ENCODE peak calls at places on chromosome 6, in four cellular contexts. W is A549, C is right cardiac atrium, Z is psoas muscle. R is an unnamed sample.

GRCh38 chr6:53250761-53251672 is 97.7 kb downstream of the ELOVL5 start:
- DNase-seq in W (no peak), C (no peak), Z (no peak), R (no peak)

GRCh38 chr6:136123464-136123863 is 126.6 kb downstream of the MTFR2 start:
- DNase-seq in W (no peak), C (no peak), Z (no peak), R (no peak)

GRCh38 chr6:151430886-151431285 is 21.0 kb downstream of the RMND1 start:
- DNase-seq in W (no peak), C (no peak), Z (no peak), R (no peak)

GRCh38 chr6:169445661-169446581 is 192.3 kb upstream of the THBS2 start:
- DNase-seq in W (no peak), C (peak; percentile 51), Z (no peak), R (no peak)

GRCh38 chr6:15363523-15364400 is 117.9 kb downstream of the JARID2 start:
- DNase-seq in W (no peak), C (no peak), Z (no peak), R (no peak)

GRCh38 chr6:137451926-137452325 is 42.3 kb downstream of the OLIG3 start:
- DNase-seq in W (no peak), C (no peak), Z (no peak), R (peak; percentile 36)

GRCh38 chr6:151502499-151502898 is 8.7 kb downstream of the CCDC170 start:
- DNase-seq in W (no peak), C (no peak), Z (no peak), R (no peak)

GRCh38 chr6:82908661-82909060 is 157.0 kb downstream of the UBE3D start:
- DNase-seq in W (no peak), C (no peak), Z (no peak), R (no peak)

GRCh38 chr6:46325561-46326525 is 155.1 kb upstream of the ENPP5 start:
- DNase-seq in W (no peak), C (peak; percentile 60), Z (no peak), R (no peak)

GRCh38 chr6:30722280-30723112 is 2.3 kb downstream of the TUBB start:
- DNase-seq in W (peak; percentile 73), C (peak; percentile 92), Z (peak; percentile 81), R (peak; percentile 81)

GRCh38 chr6:135397172-135397952 is 100.2 kb downstream of the AHI1 start:
- DNase-seq in W (no peak), C (no peak), Z (no peak), R (no peak)

GRCh38 chr6:90412538-90413369 is 116.1 kb upstream of the BACH2 start:
- DNase-seq in W (no peak), C (no peak), Z (no peak), R (no peak)

GRCh38 chr6:148891027-148891783 is 144.4 kb downstream of the UST start:
- DNase-seq in W (no peak), C (no peak), Z (no peak), R (no peak)

GRCh38 chr6:10402648-10403311 is 12.1 kb downstream of the TFAP2A start:
- DNase-seq in W (no peak), C (no peak), Z (no peak), R (no peak)

GRCh38 chr6:10406556-10406955 is 8.3 kb downstream of the TFAP2A start:
- DNase-seq in W (no peak), C (no peak), Z (no peak), R (peak; percentile 78)

GRCh38 chr6:10404107-10404798 is 10.6 kb downstream of the TFAP2A start:
- DNase-seq in W (peak; percentile 98), C (peak; percentile 95), Z (peak; percentile 87), R (peak; percentile 95)

GRCh38 chr6:10403385-10404106 is 11.3 kb downstream of the TFAP2A start:
- DNase-seq in W (peak; percentile 87), C (no peak), Z (no peak), R (no peak)

DNA sequence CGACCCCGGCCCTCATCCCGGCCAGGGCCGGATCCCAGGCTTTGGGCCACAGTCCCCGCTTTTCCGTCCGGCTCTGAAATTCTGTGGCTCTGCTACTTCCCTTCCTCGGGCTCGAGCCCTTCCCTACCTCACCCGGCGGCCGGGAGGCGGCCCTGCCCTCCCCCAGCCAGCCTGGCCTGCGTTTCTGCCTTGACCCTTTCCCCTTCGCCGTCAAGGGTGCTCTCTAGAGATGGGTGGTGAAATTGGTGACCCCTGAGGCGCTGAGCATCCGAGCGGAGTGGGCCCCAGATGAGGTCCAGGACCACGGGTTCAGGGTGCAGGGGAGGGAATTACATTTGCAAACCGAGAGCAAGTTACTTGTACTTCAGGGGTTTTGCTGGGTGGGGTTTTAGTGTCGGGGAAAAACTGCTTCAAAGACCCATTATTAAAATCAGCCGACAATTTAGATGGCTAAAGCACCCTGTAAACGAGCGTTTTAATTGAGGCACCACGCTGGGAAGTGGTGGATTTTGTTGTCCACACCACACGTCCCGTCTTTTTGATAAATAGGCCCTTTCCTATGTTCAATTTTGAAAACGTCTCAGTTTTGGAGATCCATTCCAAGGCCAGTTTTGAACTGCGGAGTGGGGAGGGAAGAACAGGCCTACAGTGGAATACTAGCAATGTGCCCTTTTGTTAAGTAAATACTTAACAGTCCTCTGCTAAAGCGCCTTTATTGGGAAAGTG is 9.9 kb downstream of the TFAP2A start:
- DNase-seq in W (no peak), C (no peak), Z (no peak), R (no peak)
- H3K4me1 ChIP-seq in W (peaks cover 54% of the 10 kb centered on the region), C (peaks cover 4% of the 10 kb centered on the region), Z (peaks cover 10% of the 10 kb centered on the region), R (peaks cover 67% of the 10 kb centered on the region)

GRCh38 chr6:158703121-158703839 is 53.4 kb downstream of the SYTL3 start:
- DNase-seq in W (no peak), C (peak; percentile 79), Z (peak; percentile 69), R (no peak)

GRCh38 chr6:158698876-158699440 is 49.1 kb downstream of the SYTL3 start:
- DNase-seq in W (no peak), C (no peak), Z (no peak), R (no peak)

GRCh38 chr6:158694913-158695312 is 45.1 kb downstream of the SYTL3 start:
- DNase-seq in W (no peak), C (no peak), Z (no peak), R (peak; percentile 21)

DNA sequence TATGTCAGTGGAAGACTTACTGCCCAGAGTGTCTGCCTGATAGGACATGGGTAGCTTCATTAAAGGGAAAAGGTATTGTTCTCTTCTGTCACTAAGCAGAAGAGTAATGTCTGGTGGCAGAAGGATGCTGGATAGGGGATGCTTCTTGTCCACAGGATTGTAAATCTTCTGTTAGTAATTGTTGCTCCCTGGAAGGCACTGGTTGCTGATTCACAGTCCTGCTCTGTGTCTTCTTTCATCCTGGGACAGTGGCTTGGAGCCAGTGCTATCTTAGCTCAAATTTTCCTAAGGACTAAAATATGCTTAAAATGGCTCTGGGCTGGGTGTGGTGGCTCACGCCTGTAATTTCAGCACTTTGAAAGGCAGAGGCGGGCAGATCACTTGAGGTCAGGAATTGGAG is 47.9 kb downstream of the SYTL3 start:
- DNase-seq in W (no peak), C (no peak), Z (no peak), R (no peak)
- H3K9me3 ChIP-seq in W (no peaks in the 10 kb centered on the region), C (no peaks in the 10 kb centered on the region), Z (no peaks in the 10 kb centered on the region), R (no peaks in the 10 kb centered on the region)

GRCh38 chr6:105808571-105808970 is 277.6 kb upstream of the PRDM1 start:
- DNase-seq in W (no peak), C (no peak), Z (no peak), R (no peak)

GRCh38 chr6:105805581-105806023 is 280.5 kb upstream of the PRDM1 start:
- DNase-seq in W (no peak), C (no peak), Z (no peak), R (no peak)

GRCh38 chr6:105804436-105804835 is 281.7 kb upstream of the PRDM1 start:
- DNase-seq in W (no peak), C (no peak), Z (no peak), R (no peak)

GRCh38 chr6:105807905-105808304 is 278.2 kb upstream of the PRDM1 start:
- DNase-seq in W (no peak), C (no peak), Z (no peak), R (no peak)

GRCh38 chr6:105806486-105806920 is 279.6 kb upstream of the PRDM1 start:
- DNase-seq in W (peak; percentile 79), C (no peak), Z (no peak), R (no peak)
- H3K4me1 ChIP-seq in W (peaks cover 40% of the 10 kb centered on the region), C (peaks cover 4% of the 10 kb centered on the region), Z (peaks cover 12% of the 10 kb centered on the region), R (peaks cover 19% of the 10 kb centered on the region)

DNA sequence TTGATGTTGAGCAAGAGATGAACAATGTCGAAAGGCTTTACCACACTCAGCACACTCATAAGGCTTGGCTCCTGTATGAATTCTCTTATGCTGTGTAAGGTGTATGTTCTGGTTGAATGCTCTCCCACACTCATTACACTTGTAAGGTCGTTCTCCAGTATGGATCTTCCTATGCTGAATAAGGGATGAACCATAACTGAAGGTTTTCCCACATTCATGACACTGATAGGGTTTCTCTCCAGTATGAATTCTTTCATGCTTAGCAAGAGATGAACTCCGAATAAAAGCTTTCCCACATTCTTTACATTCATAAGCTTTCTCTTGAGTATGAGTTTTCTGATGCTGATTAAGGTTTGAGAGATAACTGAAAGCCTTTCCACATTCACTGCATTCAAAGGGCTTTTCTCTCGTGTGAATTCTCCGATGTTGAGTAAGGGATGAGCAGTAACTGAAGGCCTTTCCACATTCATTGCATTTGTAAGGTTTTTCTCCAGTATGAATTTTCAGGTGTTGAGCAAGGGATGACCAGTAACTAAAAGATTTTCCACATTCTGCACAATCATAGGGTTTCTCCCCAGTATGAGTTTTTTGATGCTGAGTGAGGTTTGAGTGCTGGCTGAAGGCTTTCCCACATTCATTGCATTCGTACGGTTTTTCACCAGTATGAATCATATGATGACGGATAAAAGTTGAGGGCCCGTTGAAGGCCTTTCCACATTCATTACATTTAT is 21.1 kb downstream of the ZNF184 start:
- DNase-seq in W (no peak), C (no peak), Z (no peak), R (peak; percentile 1)
- H3K9me3 ChIP-seq in W (peaks cover 91% of the 10 kb centered on the region), C (peaks cover 6% of the 10 kb centered on the region), Z (peaks cover 90% of the 10 kb centered on the region), R (peaks cover 37% of the 10 kb centered on the region)

R was measured in SJSA1.